ENCODE peak calls at places on chromosomes 6 and 20, in eight cellular contexts. One of them, this sample, is unnamed.

GRCh38 chr20:29497261-29497671 is 1760.2 kb upstream of the DEFB115 start:
- DNase-seq in brain microvascular endothelial cell: no peak
- DNase-seq in HFFc6: no peak
- DNase-seq in cardiac fibroblast: peak; percentile 10
- DNase-seq in cardiac muscle cell: no peak
- DNase-seq in lower leg skin: no peak
- DNase-seq in epithelial cell of esophagus: no peak
- DNase-seq in GM13977: peak; percentile 13
- DNase-seq in this sample: no peak

GRCh38 chr6:24524801-24525200 is 30.0 kb downstream of the ALDH5A1 start:
- DNase-seq in brain microvascular endothelial cell: peak; percentile 51
- DNase-seq in cardiac muscle cell: peak; percentile 58
- DNase-seq in cardiac fibroblast: peak; percentile 67
- DNase-seq in HFFc6: peak; percentile 57
- DNase-seq in GM13977: peak; percentile 37
- DNase-seq in epithelial cell of esophagus: peak; percentile 65
- DNase-seq in lower leg skin: no peak
- DNase-seq in this sample: peak; percentile 35

GRCh38 chr6:25750911-25751310 is 3.6 kb upstream of the SLC17A4 start:
- DNase-seq in cardiac muscle cell: no peak
- DNase-seq in lower leg skin: no peak
- DNase-seq in cardiac fibroblast: no peak
- DNase-seq in epithelial cell of esophagus: peak; percentile 22
- DNase-seq in brain microvascular endothelial cell: no peak
- DNase-seq in HFFc6: no peak
- DNase-seq in GM13977: no peak
- DNase-seq in this sample: no peak

GRCh38 chr20:63492982-63493381 is 5.9 kb downstream of the EEF1A2 start:
- DNase-seq in lower leg skin: no peak
- DNase-seq in GM13977: no peak
- DNase-seq in cardiac muscle cell: no peak
- DNase-seq in cardiac fibroblast: no peak
- DNase-seq in epithelial cell of esophagus: no peak
- DNase-seq in brain microvascular endothelial cell: no peak
- DNase-seq in HFFc6: no peak
- DNase-seq in this sample: no peak

GRCh38 chr6:146595981-146596731 is 2.6 kb upstream of the ADGB start:
- DNase-seq in GM13977: no peak
- DNase-seq in epithelial cell of esophagus: peak; percentile 57
- DNase-seq in brain microvascular endothelial cell: no peak
- DNase-seq in cardiac fibroblast: no peak
- DNase-seq in lower leg skin: no peak
- DNase-seq in cardiac muscle cell: peak; percentile 20
- DNase-seq in HFFc6: no peak
- DNase-seq in this sample: no peak

GRCh38 chr6:7390218-7390878 is 740 bp downstream of the RIOK1 start:
- DNase-seq in lower leg skin: no peak
- DNase-seq in HFFc6: peak; percentile 3
- DNase-seq in brain microvascular endothelial cell: no peak
- DNase-seq in GM13977: peak; percentile 19
- DNase-seq in epithelial cell of esophagus: no peak
- DNase-seq in cardiac muscle cell: no peak
- DNase-seq in cardiac fibroblast: no peak
- DNase-seq in this sample: no peak

GRCh38 chr6:121430514-121431460 is 4.7 kb upstream of the GJA1 start:
- DNase-seq in cardiac fibroblast: peak; percentile 71
- DNase-seq in epithelial cell of esophagus: peak; percentile 55
- DNase-seq in lower leg skin: no peak
- DNase-seq in cardiac muscle cell: peak; percentile 46
- DNase-seq in HFFc6: peak; percentile 37
- DNase-seq in brain microvascular endothelial cell: no peak
- DNase-seq in GM13977: no peak
- DNase-seq in this sample: no peak

GRCh38 chr20:59331721-59332329 is 31.4 kb downstream of the EDN3 start:
- DNase-seq in GM13977: no peak
- DNase-seq in lower leg skin: no peak
- DNase-seq in cardiac fibroblast: no peak
- DNase-seq in cardiac muscle cell: peak; percentile 21
- DNase-seq in brain microvascular endothelial cell: no peak
- DNase-seq in HFFc6: no peak
- DNase-seq in epithelial cell of esophagus: no peak
- DNase-seq in this sample: no peak

GRCh38 chr6:157459327-157459726 is 78.3 kb downstream of the ZDHHC14 start:
- DNase-seq in GM13977: no peak
- DNase-seq in brain microvascular endothelial cell: no peak
- DNase-seq in HFFc6: no peak
- DNase-seq in cardiac fibroblast: no peak
- DNase-seq in cardiac muscle cell: no peak
- DNase-seq in lower leg skin: no peak
- DNase-seq in epithelial cell of esophagus: no peak
- DNase-seq in this sample: peak; percentile 70

GRCh38 chr6:112485813-112486212 is 138.7 kb downstream of the RFPL4B start:
- DNase-seq in lower leg skin: no peak
- DNase-seq in HFFc6: no peak
- DNase-seq in brain microvascular endothelial cell: peak; percentile 26
- DNase-seq in epithelial cell of esophagus: no peak
- DNase-seq in cardiac fibroblast: peak; percentile 46
- DNase-seq in cardiac muscle cell: no peak
- DNase-seq in GM13977: no peak
- DNase-seq in this sample: no peak

GRCh38 chr6:111724505-111724904 is 118.8 kb upstream of the TRAF3IP2 start:
- DNase-seq in HFFc6: no peak
- DNase-seq in lower leg skin: no peak
- DNase-seq in brain microvascular endothelial cell: no peak
- DNase-seq in cardiac muscle cell: no peak
- DNase-seq in cardiac fibroblast: no peak
- DNase-seq in GM13977: peak; percentile 43
- DNase-seq in epithelial cell of esophagus: no peak
- DNase-seq in this sample: no peak

GRCh38 chr6:127462391-127462790 is 3.2 kb upstream of the KIAA0408 start:
- DNase-seq in cardiac muscle cell: peak; percentile 39
- DNase-seq in HFFc6: no peak
- DNase-seq in lower leg skin: no peak
- DNase-seq in epithelial cell of esophagus: no peak
- DNase-seq in cardiac fibroblast: no peak
- DNase-seq in brain microvascular endothelial cell: no peak
- DNase-seq in GM13977: no peak
- DNase-seq in this sample: no peak

GRCh38 chr6:19723533-19723932 is 113.6 kb upstream of the ID4 start:
- DNase-seq in HFFc6: peak; percentile 74
- DNase-seq in lower leg skin: no peak
- DNase-seq in GM13977: no peak
- DNase-seq in brain microvascular endothelial cell: peak; percentile 70
- DNase-seq in epithelial cell of esophagus: peak; percentile 76
- DNase-seq in cardiac fibroblast: peak; percentile 62
- DNase-seq in cardiac muscle cell: no peak
- DNase-seq in this sample: no peak

GRCh38 chr20:63735859-63736718 is at the start of gene LIME1:
- DNase-seq in brain microvascular endothelial cell: no peak
- DNase-seq in lower leg skin: peak; percentile 88
- DNase-seq in epithelial cell of esophagus: no peak
- DNase-seq in GM13977: peak; percentile 79
- DNase-seq in cardiac fibroblast: no peak
- DNase-seq in HFFc6: no peak
- DNase-seq in cardiac muscle cell: no peak
- DNase-seq in this sample: peak; percentile 85

GRCh38 chr6:138999949-139000725 is 12.1 kb upstream of the REPS1 start:
- DNase-seq in HFFc6: no peak
- DNase-seq in cardiac fibroblast: no peak
- DNase-seq in lower leg skin: no peak
- DNase-seq in brain microvascular endothelial cell: peak; percentile 15
- DNase-seq in GM13977: no peak
- DNase-seq in epithelial cell of esophagus: peak; percentile 18
- DNase-seq in cardiac muscle cell: no peak
- DNase-seq in this sample: no peak

GRCh38 chr20:36672991-36673390 is 27.0 kb upstream of the SLA2 start:
- DNase-seq in HFFc6: no peak
- DNase-seq in cardiac muscle cell: no peak
- DNase-seq in lower leg skin: no peak
- DNase-seq in cardiac fibroblast: no peak
- DNase-seq in epithelial cell of esophagus: no peak
- DNase-seq in brain microvascular endothelial cell: no peak
- DNase-seq in GM13977: no peak
- DNase-seq in this sample: no peak

GRCh38 chr6:20211941-20212391 is 303 bp downstream of the MBOAT1 start:
- DNase-seq in epithelial cell of esophagus: peak; percentile 68
- DNase-seq in cardiac fibroblast: peak; percentile 52
- DNase-seq in brain microvascular endothelial cell: no peak
- DNase-seq in HFFc6: no peak
- DNase-seq in GM13977: peak; percentile 39
- DNase-seq in cardiac muscle cell: peak; percentile 64
- DNase-seq in lower leg skin: no peak
- DNase-seq in this sample: peak; percentile 54

GRCh38 chr6:68777956-68778355 is 142.9 kb downstream of the ADGRB3 start:
- DNase-seq in lower leg skin: no peak
- DNase-seq in cardiac fibroblast: peak; percentile 69
- DNase-seq in epithelial cell of esophagus: peak; percentile 37
- DNase-seq in cardiac muscle cell: peak; percentile 12
- DNase-seq in GM13977: no peak
- DNase-seq in HFFc6: no peak
- DNase-seq in brain microvascular endothelial cell: peak; percentile 68
- DNase-seq in this sample: no peak

DNA sequence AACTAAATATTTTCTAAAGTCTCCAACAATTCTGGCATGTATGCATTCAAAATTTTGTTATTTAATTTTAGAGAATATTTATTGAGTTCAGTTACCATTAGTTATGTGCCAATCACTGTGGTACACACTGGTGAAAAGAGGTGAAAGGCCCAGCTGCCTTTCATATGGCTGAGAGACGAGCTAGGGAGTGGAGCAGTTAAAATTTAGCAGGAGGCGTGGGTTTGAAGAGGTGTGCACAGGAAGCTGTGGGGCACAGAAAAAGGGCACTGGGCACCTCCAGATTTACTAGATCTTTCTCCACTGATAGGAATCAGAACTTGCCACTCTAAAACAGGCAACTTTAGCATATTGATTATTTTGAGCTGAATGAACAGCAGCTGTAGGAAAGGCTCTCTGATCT is 347.1 kb downstream of the CD83 start:
- DNase-seq in HFFc6: no peak
- DNase-seq in epithelial cell of esophagus: no peak
- DNase-seq in GM13977: no peak
- DNase-seq in cardiac fibroblast: no peak
- DNase-seq in brain microvascular endothelial cell: no peak
- DNase-seq in cardiac muscle cell: no peak
- DNase-seq in lower leg skin: no peak
- DNase-seq in this sample: no peak
- TF ChIP-seq CTCF in HFFc6: no peak
- TF ChIP-seq CTCF in epithelial cell of esophagus: no peak
- TF ChIP-seq CTCF in GM13977: no peak
- TF ChIP-seq CTCF in cardiac fibroblast: no peak
- TF ChIP-seq CTCF in brain microvascular endothelial cell: no peak
- TF ChIP-seq CTCF in cardiac muscle cell: no peak
- TF ChIP-seq CTCF in lower leg skin: no peak
- TF ChIP-seq CTCF in this sample: no peak

DNA sequence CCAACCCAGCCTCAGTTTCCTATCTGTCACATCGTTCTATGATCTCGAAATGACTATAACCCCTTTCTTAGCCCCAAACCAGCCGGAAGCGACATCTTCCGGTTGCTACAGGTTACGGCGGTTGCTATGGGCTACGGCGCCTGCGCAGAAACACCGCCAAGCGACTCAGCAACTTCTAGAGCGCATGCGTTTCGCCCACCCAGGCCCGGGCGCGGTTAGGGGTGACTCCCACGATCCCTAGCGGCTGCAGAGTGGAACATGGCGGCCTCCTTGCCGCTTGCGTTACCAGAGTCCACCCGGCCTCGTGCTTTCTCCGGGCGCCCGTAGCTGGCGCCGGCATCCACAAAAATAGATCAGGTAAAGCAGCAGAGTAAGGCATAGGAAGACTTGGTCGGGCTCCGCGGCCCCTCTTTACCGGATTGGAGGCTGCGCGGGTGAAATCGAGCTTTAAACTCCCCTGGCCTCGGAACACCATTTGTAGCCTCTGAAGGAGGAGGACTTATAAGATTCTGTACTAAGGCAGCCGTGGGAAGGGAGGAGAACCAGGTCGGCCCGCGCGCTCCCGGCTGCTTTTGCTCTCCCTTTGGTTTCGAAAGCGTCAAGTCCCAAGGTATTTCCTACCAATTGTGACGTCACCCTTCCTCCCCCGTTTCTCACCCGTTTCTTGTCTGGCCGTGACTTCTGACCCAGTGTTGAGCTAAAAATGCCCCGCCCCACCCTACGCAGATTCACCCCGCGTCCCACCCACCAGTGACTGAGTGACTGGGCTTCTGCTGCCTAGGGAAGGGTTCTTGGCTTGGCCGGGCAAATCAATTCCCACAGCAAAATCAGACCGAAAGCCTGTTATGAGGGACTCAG is 3.5 kb downstream of the SDCBP2 start:
- DNase-seq in epithelial cell of esophagus: peak; percentile 95
- DNase-seq in brain microvascular endothelial cell: peak; percentile 96
- DNase-seq in GM13977: peak; percentile 97
- DNase-seq in lower leg skin: peak; percentile 99
- DNase-seq in cardiac fibroblast: peak; percentile 99
- DNase-seq in cardiac muscle cell: peak; percentile 96
- DNase-seq in HFFc6: peak; percentile 95
- DNase-seq in this sample: peak; percentile 99
- TF ChIP-seq CTCF in epithelial cell of esophagus: no peak
- TF ChIP-seq CTCF in brain microvascular endothelial cell: peak; percentile 31
- TF ChIP-seq CTCF in GM13977: no peak
- TF ChIP-seq CTCF in lower leg skin: no peak
- TF ChIP-seq CTCF in cardiac fibroblast: no peak
- TF ChIP-seq CTCF in cardiac muscle cell: peak; percentile 8
- TF ChIP-seq CTCF in HFFc6: peak; percentile 57
- TF ChIP-seq CTCF in this sample: no peak

DNA sequence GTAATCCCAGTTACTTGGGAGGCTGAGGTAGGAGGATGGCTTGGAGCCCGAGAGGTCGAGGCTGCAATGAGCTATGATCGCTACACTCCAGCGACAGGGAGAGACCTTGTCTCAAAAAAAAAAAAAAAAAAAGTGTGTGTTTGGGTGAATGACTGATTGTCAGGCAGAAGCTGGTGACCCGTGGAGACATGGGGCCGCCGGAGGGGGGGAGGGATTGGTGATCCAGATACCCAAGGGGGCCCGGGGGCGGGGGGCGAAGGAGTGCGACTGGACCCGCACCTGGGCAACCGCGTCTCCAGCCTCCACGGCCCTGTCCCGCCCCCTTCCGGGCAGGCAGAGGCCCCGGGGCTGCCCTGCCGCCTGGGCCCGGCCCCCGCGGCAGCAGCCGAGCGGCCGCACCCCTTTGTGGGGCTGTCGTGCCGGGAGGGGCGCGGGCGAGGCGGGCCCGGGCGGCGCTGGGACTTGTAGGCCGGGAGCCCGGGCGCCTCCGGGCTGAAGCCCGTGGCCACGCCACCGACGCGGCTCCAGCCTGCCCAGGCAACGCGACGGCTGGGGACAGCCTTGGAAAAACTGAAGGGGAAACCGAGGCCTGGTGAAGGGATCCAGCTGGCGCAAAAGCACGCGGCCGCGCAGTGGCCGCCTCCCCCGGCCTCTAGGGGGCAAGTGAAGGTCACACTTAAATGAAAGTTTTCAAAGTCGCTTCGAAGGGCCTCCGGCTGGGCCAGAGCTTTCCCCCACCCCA is 2.1 kb upstream of the RBM38 start:
- DNase-seq in cardiac muscle cell: peak; percentile 81
- DNase-seq in epithelial cell of esophagus: peak; percentile 80
- DNase-seq in HFFc6: no peak
- DNase-seq in brain microvascular endothelial cell: no peak
- DNase-seq in GM13977: peak; percentile 90
- DNase-seq in lower leg skin: peak; percentile 95
- DNase-seq in cardiac fibroblast: peak; percentile 79
- DNase-seq in this sample: peak; percentile 74
- TF ChIP-seq CTCF in cardiac muscle cell: peak; percentile 30
- TF ChIP-seq CTCF in epithelial cell of esophagus: peak; percentile 10
- TF ChIP-seq CTCF in HFFc6: peak; percentile 41
- TF ChIP-seq CTCF in brain microvascular endothelial cell: peak; percentile 51
- TF ChIP-seq CTCF in GM13977: peak; percentile 44
- TF ChIP-seq CTCF in lower leg skin: no peak
- TF ChIP-seq CTCF in cardiac fibroblast: peak; percentile 17
- TF ChIP-seq CTCF in this sample: peak; percentile 35

GRCh38 chr6:46655803-46656202 is 3.0 kb downstream of the SLC25A27 start:
- DNase-seq in epithelial cell of esophagus: peak; percentile 16
- DNase-seq in lower leg skin: no peak
- DNase-seq in GM13977: no peak
- DNase-seq in cardiac muscle cell: peak; percentile 51
- DNase-seq in brain microvascular endothelial cell: no peak
- DNase-seq in HFFc6: no peak
- DNase-seq in cardiac fibroblast: no peak
- DNase-seq in this sample: no peak
- TF ChIP-seq CTCF in epithelial cell of esophagus: peak; percentile 35
- TF ChIP-seq CTCF in lower leg skin: no peak
- TF ChIP-seq CTCF in GM13977: no peak
- TF ChIP-seq CTCF in cardiac muscle cell: peak; percentile 50
- TF ChIP-seq CTCF in brain microvascular endothelial cell: peak; percentile 72
- TF ChIP-seq CTCF in HFFc6: peak; percentile 35
- TF ChIP-seq CTCF in cardiac fibroblast: peak; percentile 32
- TF ChIP-seq CTCF in this sample: no peak

This sample was measured in activated CD8-positive, alpha-beta T cell treated with anti-CD3 and anti-CD28 coated beads for 36 hours.